ENCODE peak calls at places on chromosomes 6 and 20, in ten cellular contexts. S is kidney; B is left ventricle myocardium inferior; O is esophagus squamous epithelium; E is lower lobe of right lung; Q is neural progenitor cell; X is heart right ventricle; N is effector memory CD4-positive, alpha-beta T cell; J is left lung; Y is CD8-positive, alpha-beta T cell. R is an unnamed sample. For H3K9me3 and H3K4me1, the result is how much of the 10 kb centered on the place peaks cover.

GRCh38 chr20:58131581-58132142 is 96.8 kb downstream of the ANKRD60 start:
- DNase-seq in S (no peak), B (no peak), O (no peak), E (no peak), Q (no peak), X (no peak), N (no peak), J (no peak), Y (no peak), R (no peak)

GRCh38 chr6:424741-425417 is 33.3 kb downstream of the IRF4 start:
- DNase-seq in S (no peak), B (no peak), O (no peak), E (no peak), Q (no peak), X (no peak), N (no peak), J (no peak), Y (no peak), R (no peak)

GRCh38 chr20:20549699-20550098 is 162.7 kb downstream of the RALGAPA2 start:
- DNase-seq in S (no peak), B (no peak), O (no peak), E (no peak), Q (no peak), X (no peak), N (no peak), J (no peak), Y (no peak), R (no peak)

GRCh38 chr6:150759500-150759899 is 106.0 kb upstream of the MTHFD1L start:
- DNase-seq in S (no peak), B (no peak), O (no peak), E (no peak), Q (no peak), X (no peak), N (no peak), J (no peak), Y (no peak), R (no peak)

GRCh38 chr6:39769012-39769411 is 23.2 kb upstream of the DAAM2 start:
- DNase-seq in S (no peak), B (no peak), O (no peak), E (no peak), Q (no peak), X (no peak), N (no peak), J (no peak), Y (no peak), R (no peak)

GRCh38 chr20:13525225-13525940 is 113.3 kb downstream of the TASP1 start:
- DNase-seq in S (no peak), B (no peak), O (no peak), E (no peak), Q (peak), X (no peak), N (no peak), J (no peak), Y (no peak), R (no peak)

GRCh38 chr6:3618300-3619041 is 133.0 kb downstream of the PXDC1 start:
- DNase-seq in S (no peak), B (no peak), O (no peak), E (no peak), Q (no peak), X (no peak), N (no peak), J (no peak), Y (no peak), R (no peak)

GRCh38 chr6:151757506-151757955 is 50.0 kb upstream of the ESR1 start:
- DNase-seq in S (no peak), B (no peak), O (no peak), E (no peak), Q (no peak), X (no peak), N (no peak), J (no peak), Y (no peak), R (no peak)

GRCh38 chr6:134020071-134020470 is 32.4 kb downstream of the SLC2A12 start:
- DNase-seq in S (no peak), B (no peak), O (no peak), E (no peak), Q (no peak), X (no peak), N (no peak), J (no peak), Y (no peak), R (no peak)

GRCh38 chr20:43778375-43778774 is 51.6 kb upstream of the GTSF1L start:
- DNase-seq in S (no peak), B (no peak), O (no peak), E (no peak), Q (no peak), X (no peak), N (no peak), J (no peak), Y (no peak), R (no peak)
- H3K9me3 ChIP-seq in S (under half), B (under half), O (under half), E (under half), Q (under half), X (under half), N (under half), J (under half), Y (under half), R (under half)

GRCh38 chr6:157159339-157159738 is 164.0 kb downstream of the TMEM242 start:
- DNase-seq in S (no peak), B (no peak), O (no peak), E (no peak), Q (no peak), X (no peak), N (no peak), J (no peak), Y (no peak), R (no peak)
- H3K27ac ChIP-seq in S (no peak), B (no peak), O (no peak), E (no peak), Q (no peak), X (no peak), N (no peak), J (no peak), Y (no peak), R (no peak)

DNA sequence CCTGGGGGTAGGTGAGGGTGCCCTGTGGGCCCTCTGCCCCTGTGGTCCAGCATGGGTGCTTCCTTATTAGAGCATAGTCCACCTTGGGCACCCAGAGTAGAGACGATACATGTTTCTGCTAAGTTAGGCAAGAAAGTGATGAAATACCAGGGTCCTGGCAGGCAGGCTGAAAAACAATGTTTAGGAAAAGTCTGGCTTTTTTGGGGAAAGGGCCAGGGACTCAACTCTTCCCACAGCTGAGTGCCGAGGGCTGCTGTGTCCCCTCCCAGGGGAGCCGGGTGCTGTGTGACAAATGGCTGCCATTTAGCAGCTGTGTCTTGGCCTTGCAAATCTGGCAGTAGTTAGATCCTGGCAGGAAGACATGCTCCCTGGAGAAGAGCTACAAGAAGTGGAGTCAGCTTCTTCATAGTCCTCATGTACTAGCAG is 61.5 kb downstream of the RREB1 start:
- DNase-seq in S (peak), B (peak), O (no peak), E (no peak), Q (no peak), X (peak), N (no peak), J (no peak), Y (no peak), R (no peak)
- H3K4me1 ChIP-seq in S (half or more), B (half or more), O (half or more), E (half or more), Q (under half), X (under half), N (under half), J (under half), Y (under half), R (under half)

GRCh38 chr20:31278178-31278577 is 20.7 kb downstream of the DEFB115 start:
- DNase-seq in S (no peak), B (no peak), O (no peak), E (no peak), Q (no peak), X (no peak), N (no peak), J (no peak), Y (no peak), R (no peak)

GRCh38 chr20:31274441-31274840 is 17.0 kb downstream of the DEFB115 start:
- DNase-seq in S (no peak), B (no peak), O (no peak), E (no peak), Q (no peak), X (no peak), N (no peak), J (no peak), Y (no peak), R (no peak)
- H3K9me3 ChIP-seq in S (under half), B (half or more), O (half or more), E (under half), Q (under half), X (under half), N (under half), J (under half), Y (under half), R (under half)

DNA sequence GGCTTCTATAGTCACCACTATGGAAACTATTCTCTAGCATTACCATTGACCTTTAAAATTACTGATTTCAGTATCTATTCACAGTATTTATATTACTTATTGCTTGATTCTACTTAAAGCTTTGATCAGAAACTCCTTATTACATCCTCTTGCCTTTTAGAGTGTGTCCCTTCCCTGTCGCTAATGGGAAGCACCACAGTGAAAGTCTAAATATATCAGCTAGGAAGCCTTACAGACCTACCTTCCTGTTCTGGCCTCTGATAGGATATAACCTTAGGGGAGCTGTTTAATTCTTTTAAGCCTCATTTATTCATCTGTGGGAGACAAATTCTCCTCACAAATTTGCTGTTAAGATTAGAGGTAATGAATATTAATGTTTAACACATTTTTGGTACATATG is 122.7 kb downstream of the ADGRB3 start:
- DNase-seq in S (no peak), B (no peak), O (no peak), E (no peak), Q (no peak), X (no peak), N (no peak), J (no peak), Y (no peak), R (no peak)
- H3K27ac ChIP-seq in S (no peak), B (no peak), O (no peak), E (no peak), Q (no peak), X (no peak), N (no peak), J (no peak), Y (no peak), R (no peak)

R was measured in prostate gland.